ENCODE peak calls at places on chromosome 11, in seven cellular contexts. B, O, D, F, Z, K and Q are unnamed samples. For H3K4me1, the result is how much of the 10 kb centered on the place peaks cover.

GRCh38 chr11:96015911-96016565 is 92.1 kb upstream of the MTMR2 start:
- DNase-seq in B (no peak), O (no peak), D (no peak), F (no peak), Z (no peak), K (no peak), Q (no peak)

GRCh38 chr11:93984205-93984586 is 37.0 kb upstream of the HEPHL1 start:
- DNase-seq in B (no peak), O (no peak), D (no peak), F (no peak), Z (no peak), K (peak), Q (no peak)

GRCh38 chr11:10918698-10919097 is 60.8 kb upstream of the ZBED5 start:
- DNase-seq in B (no peak), O (no peak), D (no peak), F (no peak), Z (no peak), K (no peak), Q (no peak)

GRCh38 chr11:65779919-65780769 is 632 bp downstream of the AP5B1 start:
- DNase-seq in B (peak), O (peak), D (peak), F (peak), Z (peak), K (peak), Q (no peak)

GRCh38 chr11:37858398-37858797 is 1260.4 kb upstream of the RAG2 start:
- DNase-seq in B (no peak), O (no peak), D (no peak), F (no peak), Z (no peak), K (no peak), Q (no peak)

GRCh38 chr11:123903932-123904331 is 2.0 kb downstream of the OR8D4 start:
- DNase-seq in B (no peak), O (no peak), D (no peak), F (no peak), Z (no peak), K (no peak), Q (no peak)

GRCh38 chr11:132402056-132402684 is 1031.8 kb downstream of the NTM start:
- DNase-seq in B (no peak), O (peak), D (no peak), F (no peak), Z (no peak), K (peak), Q (no peak)

GRCh38 chr11:68115285-68115684 is 5.9 kb downstream of the CHKA start:
- DNase-seq in B (no peak), O (no peak), D (no peak), F (no peak), Z (no peak), K (no peak), Q (no peak)

GRCh38 chr11:98967005-98967404 is 53.7 kb upstream of the CNTN5 start:
- DNase-seq in B (no peak), O (no peak), D (no peak), F (no peak), Z (no peak), K (no peak), Q (no peak)

GRCh38 chr11:111409915-111410314 is 30.8 kb upstream of the POU2AF1 start:
- DNase-seq in B (no peak), O (no peak), D (no peak), F (no peak), Z (no peak), K (no peak), Q (no peak)

GRCh38 chr11:65213322-65214211 is 31.8 kb downstream of the CAPN1 start:
- DNase-seq in B (no peak), O (peak), D (no peak), F (no peak), Z (peak), K (peak), Q (no peak)

GRCh38 chr11:117643606-117644300 is 153.3 kb downstream of the DSCAML1 start:
- DNase-seq in B (no peak), O (no peak), D (no peak), F (no peak), Z (peak), K (no peak), Q (no peak)

GRCh38 chr11:126146454-126147192 is 64.8 kb downstream of the RPUSD4 start:
- DNase-seq in B (peak), O (no peak), D (no peak), F (no peak), Z (peak), K (no peak), Q (no peak)

GRCh38 chr11:33379931-33380330 is 122.8 kb downstream of the HIPK3 start:
- DNase-seq in B (no peak), O (no peak), D (no peak), F (no peak), Z (no peak), K (no peak), Q (no peak)

GRCh38 chr11:100903284-100903683 is 216.2 kb downstream of the ARHGAP42 start:
- DNase-seq in B (no peak), O (no peak), D (no peak), F (no peak), Z (no peak), K (no peak), Q (no peak)

GRCh38 chr11:57387284-57388030 is 3.0 kb downstream of the PRG2 start:
- DNase-seq in B (no peak), O (no peak), D (peak), F (no peak), Z (peak), K (no peak), Q (no peak)
- TF ChIP-seq POLR2A in B (no peak), O (no peak), D (no peak), F (no peak), Z (no peak), K (no peak), Q (no peak)

GRCh38 chr11:83004855-83005556 is 66.7 kb downstream of the RAB30 start:
- DNase-seq in B (no peak), O (no peak), D (no peak), F (no peak), Z (no peak), K (no peak), Q (no peak)
- H3K4me1 ChIP-seq in B (under half), O (under half), D (under half), F (under half), Z (under half), K (under half), Q (under half)

GRCh38 chr11:72006309-72007088 is 7.8 kb downstream of the IL18BP start:
- DNase-seq in B (no peak), O (no peak), D (no peak), F (no peak), Z (no peak), K (no peak), Q (no peak)
- TF ChIP-seq POLR2A in B (no peak), O (no peak), D (no peak), F (no peak), Z (no peak), K (no peak), Q (no peak)

GRCh38 chr11:6199174-6199810 is at the start of gene OR52W1:
- DNase-seq in B (no peak), O (no peak), D (no peak), F (no peak), Z (peak), K (no peak), Q (no peak)
- H3K4me1 ChIP-seq in B (under half), O (under half), D (under half), F (under half), Z (under half), K (under half), Q (under half)

GRCh38 chr11:105609832-105610781 is at the start of gene GRIA4:
- DNase-seq in B (peak), O (no peak), D (no peak), F (no peak), Z (peak), K (peak), Q (no peak)
- TF ChIP-seq POLR2A in B (no peak), O (no peak), D (no peak), F (no peak), Z (no peak), K (no peak), Q (no peak)

GRCh38 chr11:75475767-75476650 is 43.0 kb upstream of the KLHL35 start:
- DNase-seq in B (no peak), O (no peak), D (peak), F (peak), Z (no peak), K (peak), Q (no peak)

GRCh38 chr11:75474240-75474639 is 41.2 kb upstream of the KLHL35 start:
- DNase-seq in B (no peak), O (no peak), D (no peak), F (no peak), Z (no peak), K (peak), Q (no peak)

GRCh38 chr11:75472081-75472732 is 39.2 kb upstream of the KLHL35 start:
- DNase-seq in B (no peak), O (no peak), D (no peak), F (no peak), Z (no peak), K (no peak), Q (no peak)

GRCh38 chr11:75474878-75475766 is 42.1 kb upstream of the KLHL35 start:
- DNase-seq in B (peak), O (no peak), D (peak), F (peak), Z (no peak), K (peak), Q (no peak)

GRCh38 chr11:75473684-75474083 is 40.7 kb upstream of the KLHL35 start:
- DNase-seq in B (no peak), O (no peak), D (no peak), F (no peak), Z (no peak), K (no peak), Q (no peak)
- H3K4me1 ChIP-seq in B (under half), O (under half), D (under half), F (under half), Z (under half), K (under half), Q (under half)

GRCh38 chr11:69674886-69675714 is at the start of gene LTO1:
- DNase-seq in B (peak), O (peak), D (peak), F (peak), Z (peak), K (peak), Q (peak)
- TF ChIP-seq POLR2A in B (peak), O (peak), D (no peak), F (peak), Z (peak), K (peak), Q (peak)